ENCODE peak calls at places on chromosomes 4 and X, in five cellular contexts. K, Q, X, L and E are unnamed samples.

GRCh38 chr4:112173593-112174559 is 28.6 kb downstream of the FAM241A start:
- DNase-seq in X (no peak), L (no peak), Q (no peak), K (peak; percentile 25), E (no peak)

GRCh38 chrX:83658731-83659130 is 150.6 kb downstream of the POU3F4 start:
- DNase-seq in Q (peak; percentile 1), K (no peak), L (no peak), X (no peak), E (peak; percentile 13)

GRCh38 chrX:129449141-129449540 is 74.1 kb downstream of the SMARCA1 start:
- DNase-seq in K (no peak), L (no peak), Q (no peak), X (no peak), E (no peak)

GRCh38 chr4:122700178-122700725 is 32.3 kb upstream of the BBS12 start:
- DNase-seq in L (peak; percentile 71), Q (peak; percentile 24), K (no peak), X (no peak), E (no peak)

GRCh38 chr4:113644398-113644797 is 117.1 kb downstream of the CAMK2D start:
- DNase-seq in Q (no peak), K (no peak), X (no peak), L (no peak), E (no peak)

GRCh38 chrX:155841232-155841631 is 39.9 kb upstream of the VAMP7 start:
- DNase-seq in L (no peak), K (no peak), Q (no peak), X (no peak), E (no peak)

GRCh38 chr4:77493829-77494551 is 111.6 kb upstream of the CXCL13 start:
- DNase-seq in X (no peak), L (no peak), Q (no peak), K (no peak), E (no peak)

GRCh38 chr4:154088741-154089140 is 299.9 kb upstream of the SFRP2 start:
- DNase-seq in L (no peak), K (no peak), X (no peak), Q (no peak), E (no peak)

GRCh38 chr4:4712800-4713528 is 146.5 kb upstream of the MSX1 start:
- DNase-seq in Q (peak; percentile 52), X (no peak), K (no peak), L (no peak), E (no peak)

GRCh38 chr4:89724716-89725115 is 112.2 kb downstream of the SNCA start:
- DNase-seq in Q (peak; percentile 47), K (no peak), L (no peak), X (no peak), E (no peak)

GRCh38 chr4:143118666-143119065 is 66.1 kb upstream of the USP38 start:
- DNase-seq in K (no peak), Q (no peak), X (no peak), L (no peak), E (no peak)

GRCh38 chrX:154374361-154375155 is at the start of gene FLNA:
- DNase-seq in L (peak; percentile 65), X (peak; percentile 73), Q (peak; percentile 69), K (peak; percentile 4), E (peak; percentile 82)

DNA sequence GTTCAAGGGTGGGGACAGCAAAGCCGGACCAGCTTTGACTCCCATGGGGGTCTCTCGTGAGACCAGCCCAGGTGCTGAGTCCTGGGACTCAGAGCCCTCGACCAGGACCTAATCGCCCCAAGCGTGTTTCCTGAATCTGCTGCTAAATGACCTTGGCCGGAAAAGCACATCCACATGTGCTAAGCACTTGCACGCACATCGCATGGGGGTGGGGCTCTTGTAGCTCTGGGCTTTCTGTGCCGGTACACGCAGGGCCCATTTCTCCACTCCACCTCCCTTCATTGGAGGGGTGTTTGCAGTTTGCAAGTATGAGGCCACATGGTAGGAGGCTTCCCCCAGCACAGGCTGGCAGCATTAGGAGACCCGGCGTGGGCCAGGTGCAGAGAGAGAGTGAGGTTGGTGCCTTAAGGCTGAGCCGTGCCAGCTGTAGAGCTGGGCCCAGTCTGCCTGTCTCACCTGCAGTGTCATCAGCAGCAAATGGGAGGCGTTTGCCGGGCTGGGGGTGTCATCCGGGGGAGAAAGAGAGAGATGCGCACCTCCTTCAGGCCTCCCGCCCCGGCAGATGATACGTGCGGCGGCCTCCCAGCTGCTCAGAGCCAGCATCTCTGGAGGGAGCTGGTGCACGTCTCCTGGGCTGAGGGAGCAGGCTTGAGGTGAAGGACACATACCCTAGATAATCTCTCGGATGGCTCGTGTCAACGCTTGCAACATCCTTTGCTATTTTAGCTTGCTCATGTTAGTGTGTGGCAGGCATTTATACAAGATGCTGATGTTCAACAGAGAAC is 45.2 kb upstream of the CLCN4 start:
- DNase-seq in X (no peak), L (peak; percentile 45), Q (no peak), K (no peak), E (no peak)
- H3K4me3 ChIP-seq in X (no peak overlapping the region), L (no peak overlapping the region), Q (no peak overlapping the region), K (no peak overlapping the region), E (no peak overlapping the region)

DNA sequence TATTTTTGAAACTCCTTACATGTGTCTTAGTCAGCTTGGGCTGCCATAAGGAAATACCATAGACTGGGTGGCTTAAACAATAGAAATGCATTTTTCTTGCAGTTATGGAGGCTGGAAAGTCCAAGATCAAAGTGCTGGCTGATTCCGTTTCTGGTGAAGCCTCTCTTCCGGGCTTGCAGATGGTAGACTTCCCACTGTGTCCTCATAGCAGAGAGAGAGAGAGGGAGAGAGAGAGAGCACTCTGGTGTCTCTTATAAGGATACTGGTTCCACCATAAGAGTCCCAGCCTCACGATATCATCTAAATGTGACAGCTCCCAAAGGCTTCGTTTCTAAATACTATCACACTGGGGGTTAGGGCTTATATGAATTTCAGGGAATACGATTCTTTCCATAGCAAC is 39.7 kb downstream of the ENPEP start:
- DNase-seq in Q (no peak), L (no peak), K (peak; percentile 66), X (no peak), E (no peak)
- H3K4me3 ChIP-seq in Q (no peak overlapping the region), L (no peak overlapping the region), K (peak overlapping the region; percentile 50), X (no peak overlapping the region), E (no peak overlapping the region)

GRCh38 chr4:173181769-173182374 is 13.3 kb downstream of the GALNT7 start:
- DNase-seq in L (no peak), X (no peak), K (peak; percentile 54), Q (no peak), E (no peak)

GRCh38 chr4:173188648-173189047 is 20.0 kb downstream of the GALNT7 start:
- DNase-seq in K (no peak), Q (no peak), L (no peak), X (no peak), E (no peak)

GRCh38 chr4:173189117-173189693 is 20.6 kb downstream of the GALNT7 start:
- DNase-seq in K (no peak), L (no peak), Q (no peak), X (no peak), E (no peak)

GRCh38 chr4:173182403-173182802 is 13.8 kb downstream of the GALNT7 start:
- DNase-seq in L (no peak), K (peak; percentile 82), X (no peak), Q (no peak), E (no peak)

GRCh38 chr4:173185832-173186545 is 17.4 kb downstream of the GALNT7 start:
- DNase-seq in K (no peak), Q (no peak), L (no peak), X (no peak), E (no peak)
- H3K4me3 ChIP-seq in K (no peak overlapping the region), Q (no peak overlapping the region), L (no peak overlapping the region), X (no peak overlapping the region), E (no peak overlapping the region)

GRCh38 chrX:9785252-9785943 is 831 bp upstream of the SHROOM2 start:
- DNase-seq in X (peak; percentile 44), K (no peak), Q (peak; percentile 19), L (no peak), E (peak; percentile 81)

GRCh38 chrX:9789555-9789954 is 3.3 kb downstream of the SHROOM2 start:
- DNase-seq in K (no peak), X (peak; percentile 76), Q (peak; percentile 78), L (no peak), E (peak; percentile 68)

GRCh38 chrX:9786839-9787635 is 808 bp downstream of the SHROOM2 start:
- DNase-seq in X (peak; percentile 58), L (peak; percentile 44), Q (peak; percentile 37), K (no peak), E (peak; percentile 90)

GRCh38 chrX:9788908-9789307 is 2.7 kb downstream of the SHROOM2 start:
- DNase-seq in L (no peak), K (peak; percentile 1), Q (peak; percentile 18), X (no peak), E (no peak)

DNA sequence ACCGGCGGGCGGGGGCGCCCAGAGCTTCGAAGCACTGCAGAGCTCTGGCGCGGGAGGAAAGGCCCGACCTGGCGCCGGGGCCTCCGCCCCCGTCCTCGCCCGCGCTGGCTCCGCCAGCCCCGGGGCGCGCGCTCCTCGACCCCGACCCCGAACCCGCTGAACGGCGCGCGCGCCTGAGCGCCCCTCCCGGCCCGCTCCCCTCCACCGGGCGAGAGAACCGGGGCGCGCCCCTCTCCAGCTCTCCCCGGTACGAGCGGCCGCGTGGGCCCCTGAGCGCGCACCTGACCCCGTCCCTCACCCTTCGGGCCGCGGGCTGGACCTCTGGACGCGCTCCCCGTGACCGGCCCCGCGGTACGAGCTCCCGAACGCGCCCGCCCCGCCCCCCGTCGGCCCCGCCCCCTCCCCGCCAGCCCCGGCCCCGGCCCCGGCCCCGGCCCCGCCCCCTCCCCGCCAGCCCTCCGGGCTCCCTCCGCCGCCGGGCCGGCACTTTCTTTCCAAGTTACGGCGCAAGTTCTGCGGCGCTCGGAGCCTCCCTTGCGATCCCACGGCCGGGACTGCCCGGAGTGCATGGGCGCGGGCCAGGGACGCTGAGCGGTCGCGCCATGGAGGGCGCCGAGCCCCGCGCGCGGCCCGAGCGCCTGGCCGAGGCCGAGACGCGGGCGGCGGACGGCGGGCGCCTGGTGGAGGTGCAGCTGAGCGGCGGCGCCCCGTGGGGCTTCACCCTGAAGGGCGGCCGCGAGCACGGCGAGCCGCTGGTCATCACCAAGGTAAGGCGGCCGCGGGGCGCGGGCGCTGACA is at the start of gene SHROOM2:
- DNase-seq in K (no peak), Q (peak; percentile 52), X (peak; percentile 73), L (peak; percentile 57), E (peak; percentile 96)
- H3K4me3 ChIP-seq in K (peak within 1 kb of the TSS; percentile 32), Q (peak within 1 kb of the TSS; percentile 72), X (peak within 1 kb of the TSS; percentile 80), L (peak within 1 kb of the TSS; percentile 24), E (peak within 1 kb of the TSS; percentile 66)

DNA sequence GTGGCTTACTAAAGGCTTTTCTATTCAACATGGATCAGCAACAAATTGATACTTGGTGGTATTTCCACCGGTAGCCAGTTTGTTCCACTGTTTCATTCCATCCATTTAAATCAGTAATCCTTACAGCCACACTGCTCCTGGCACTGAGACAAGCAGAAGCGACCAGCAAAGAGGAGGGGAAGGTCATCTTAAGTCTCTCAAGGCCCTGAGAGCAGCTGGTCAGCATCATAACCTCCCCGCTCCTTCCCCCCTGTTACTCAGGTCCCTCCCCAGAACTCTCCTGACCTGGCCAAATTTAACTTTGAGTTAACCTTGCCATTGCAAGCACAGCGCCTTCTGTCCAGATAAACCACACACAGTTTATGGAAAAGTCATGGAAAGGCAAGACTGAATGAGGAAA is 331.3 kb upstream of the KLF3 start:
- DNase-seq in Q (no peak), K (no peak), L (no peak), X (no peak), E (no peak)
- H3K4me3 ChIP-seq in Q (no peak overlapping the region), K (no peak overlapping the region), L (no peak overlapping the region), X (no peak overlapping the region), E (no peak overlapping the region)

DNA sequence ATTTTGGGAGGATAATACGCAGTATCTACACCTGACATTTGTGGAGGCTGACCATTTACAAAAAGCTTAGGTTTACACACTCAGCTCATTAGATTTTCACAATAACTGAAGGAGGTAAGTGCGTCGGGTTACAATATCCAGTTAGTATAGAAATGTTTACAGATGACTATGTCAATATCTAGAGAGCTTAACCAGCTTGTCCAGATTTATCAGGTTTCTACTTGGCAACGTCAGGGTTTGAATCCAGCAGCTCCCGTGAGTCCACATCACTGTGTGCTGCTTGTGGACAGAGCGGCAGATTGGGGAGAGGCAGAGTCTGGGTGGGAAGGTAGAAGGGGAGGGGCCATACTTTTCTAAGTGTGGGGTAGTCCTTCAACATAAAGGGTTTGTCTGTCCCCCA is 28.3 kb downstream of the ARHGAP10 start:
- DNase-seq in Q (no peak), X (no peak), L (no peak), K (no peak), E (no peak)
- H3K4me3 ChIP-seq in Q (no peak overlapping the region), X (no peak overlapping the region), L (no peak overlapping the region), K (no peak overlapping the region), E (no peak overlapping the region)